ENCODE peak calls at places on chromosomes 16 and 17, in seven cellular contexts. I is kidney epithelial cell, G is right lobe of liver, H is fibroblast of mammary gland, S is colonic mucosa, L is coronary artery, E is GM23248. B is an unnamed sample.

GRCh38 chr16:56708418-56708817 is 21.5 kb upstream of the NUP93 start:
- DNase-seq in L (no peak), S (no peak), E (no peak), I (no peak), H (no peak), G (no peak), B (no peak)

GRCh38 chr17:73003487-73003886 is 89.0 kb downstream of the SLC39A11 start:
- DNase-seq in S (no peak), I (no peak), G (peak; percentile 34), L (no peak), H (no peak), E (peak; percentile 8), B (no peak)

GRCh38 chr17:55284001-55284884 is 19.5 kb downstream of the HLF start:
- DNase-seq in S (no peak), E (no peak), G (no peak), L (no peak), I (peak; percentile 45), H (no peak), B (no peak)

GRCh38 chr16:56203052-56203451 is 11.8 kb downstream of the GNAO1 start:
- DNase-seq in S (no peak), I (no peak), G (peak; percentile 39), H (peak; percentile 20), L (no peak), E (peak; percentile 26), B (peak; percentile 9)

GRCh38 chr17:1643293-1643998 is 2.1 kb downstream of the SCARF1 start:
- DNase-seq in E (peak; percentile 59), G (peak; percentile 58), L (no peak), S (peak; percentile 83), H (no peak), I (no peak), B (peak; percentile 23)

GRCh38 chr17:75090871-75091854 is 3.4 kb downstream of the SLC16A5 start:
- DNase-seq in H (no peak), E (no peak), G (peak; percentile 68), L (no peak), S (peak; percentile 87), I (no peak), B (no peak)

GRCh38 chr16:35734728-35735402 is 2275.5 kb downstream of the TP53TG3F start:
- DNase-seq in G (no peak), E (no peak), L (peak; percentile 71), H (no peak), S (no peak), I (no peak), B (no peak)

GRCh38 chr17:44464037-44464436 is 39.2 kb downstream of the GPATCH8 start:
- DNase-seq in I (no peak), L (no peak), S (no peak), H (peak; percentile 13), G (no peak), E (peak; percentile 62), B (no peak)

GRCh38 chr16:75653926-75654325 is 6.4 kb downstream of the TERF2IP start:
- DNase-seq in L (no peak), G (no peak), S (no peak), H (peak; percentile 75), E (peak; percentile 70), I (no peak), B (no peak)

GRCh38 chr16:57720142-57720575 is 15.4 kb upstream of the KATNB1 start:
- DNase-seq in S (peak; percentile 53), E (peak; percentile 74), I (no peak), H (peak; percentile 44), L (no peak), G (peak; percentile 85), B (peak; percentile 70)

GRCh38 chr16:69485816-69486215 is 61.4 kb downstream of the CYB5B start:
- DNase-seq in L (no peak), S (no peak), G (no peak), I (no peak), H (no peak), E (no peak), B (no peak)

GRCh38 chr17:71760062-71760720 is 360.6 kb upstream of the SOX9 start:
- DNase-seq in E (peak; percentile 43), S (no peak), H (peak; percentile 22), L (no peak), G (no peak), I (peak; percentile 28), B (no peak)

GRCh38 chr16:11670171-11671131 is 2.2 kb downstream of the SNN start:
- DNase-seq in E (peak; percentile 29), H (no peak), S (no peak), I (no peak), L (no peak), G (peak; percentile 38), B (no peak)

GRCh38 chr17:2700031-2700490 is 11.5 kb downstream of the CLUH start:
- DNase-seq in I (no peak), G (peak; percentile 18), S (no peak), L (no peak), H (no peak), E (no peak), B (no peak)

GRCh38 chr17:55210292-55210691 is 54.5 kb upstream of the HLF start:
- DNase-seq in L (no peak), I (no peak), G (no peak), H (no peak), S (no peak), E (no peak), B (no peak)

GRCh38 chr17:17874478-17874877 is 37.7 kb upstream of the SREBF1 start:
- DNase-seq in G (no peak), E (peak; percentile 81), L (no peak), I (no peak), S (no peak), H (peak; percentile 96), B (peak; percentile 4)

GRCh38 chr16:31501226-31501965 is 6.8 kb downstream of the RUSF1 start:
- DNase-seq in H (no peak), I (no peak), S (no peak), L (no peak), E (no peak), G (no peak), B (no peak)

GRCh38 chr16:31505483-31505882 is 2.7 kb downstream of the RUSF1 start:
- DNase-seq in I (no peak), L (no peak), E (no peak), G (no peak), H (no peak), S (no peak), B (no peak)

GRCh38 chr16:31501966-31502348 is 6.2 kb downstream of the RUSF1 start:
- DNase-seq in L (no peak), I (no peak), E (no peak), H (no peak), G (no peak), S (no peak), B (no peak)

GRCh38 chr16:31504159-31504558 is 4.0 kb downstream of the RUSF1 start:
- DNase-seq in H (no peak), S (no peak), G (no peak), L (no peak), I (no peak), E (no peak), B (no peak)

DNA sequence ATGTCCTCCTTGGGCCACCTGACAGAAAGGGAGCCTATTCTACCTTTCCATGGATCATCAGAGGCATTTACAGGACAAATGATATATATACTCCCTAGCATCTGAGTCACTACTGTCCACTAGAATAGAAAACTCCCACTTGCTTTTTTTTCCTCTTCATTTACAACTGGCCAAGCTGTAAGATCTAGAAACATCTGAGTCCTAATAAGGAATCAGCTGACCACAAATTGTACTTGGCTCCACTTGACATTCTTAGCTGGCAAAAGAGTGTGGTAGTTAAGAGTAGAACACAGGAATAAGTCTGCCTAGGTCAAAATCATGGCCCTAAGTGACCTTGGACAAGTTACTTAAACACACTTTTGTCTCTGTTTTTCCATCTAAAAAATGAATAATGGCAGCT is 5.2 kb downstream of the RUSF1 start:
- DNase-seq in H (peak; percentile 41), S (no peak), E (peak; percentile 53), G (no peak), I (no peak), L (no peak), B (no peak)
- H3K4me3 ChIP-seq in H (no peak overlapping the region), S (no peak overlapping the region), E (no peak overlapping the region), G (no peak overlapping the region), I (no peak overlapping the region), L (no peak overlapping the region), B (no peak overlapping the region)

GRCh38 chr17:58416937-58417299 is 416 bp downstream of the RNF43 start:
- DNase-seq in H (no peak), E (no peak), G (no peak), S (no peak), I (no peak), L (no peak), B (no peak)
- H3K4me3 ChIP-seq in H (no peak overlapping the region), E (peak overlapping the region; percentile 60), G (peak overlapping the region; percentile 59), S (peak overlapping the region; percentile 36), I (peak overlapping the region; percentile 49), L (no peak overlapping the region), B (peak overlapping the region; percentile 51)

GRCh38 chr17:38466346-38467315 is 38.4 kb downstream of the ARHGAP23 start:
- DNase-seq in H (no peak), G (no peak), L (no peak), E (peak; percentile 20), I (no peak), S (no peak), B (no peak)
- H3K4me3 ChIP-seq in H (no peak overlapping the region), G (no peak overlapping the region), L (peak overlapping the region; percentile 79), E (peak overlapping the region; percentile 75), I (no peak overlapping the region), S (no peak overlapping the region), B (no peak overlapping the region)

GRCh38 chr17:81165246-81166032 is at the start of gene PVALEF:
- DNase-seq in E (peak; percentile 29), H (no peak), S (no peak), G (no peak), L (no peak), I (no peak), B (peak; percentile 76)
- H3K4me3 ChIP-seq in E (no peak within 1 kb of the TSS), H (no peak within 1 kb of the TSS), S (no peak within 1 kb of the TSS), G (peak within 1 kb of the TSS; percentile 22), L (peak within 1 kb of the TSS; percentile 80), I (peak within 1 kb of the TSS; percentile 17), B (peak within 1 kb of the TSS; percentile 32)

GRCh38 chr17:9004132-9004960 is 17.0 kb upstream of the NTN1 start:
- DNase-seq in G (no peak), L (no peak), E (no peak), S (no peak), I (no peak), H (no peak), B (no peak)
- H3K4me3 ChIP-seq in G (no peak overlapping the region), L (peak overlapping the region; percentile 71), E (no peak overlapping the region), S (no peak overlapping the region), I (no peak overlapping the region), H (no peak overlapping the region), B (peak overlapping the region; percentile 9)

GRCh38 chr17:82696916-82697807 is 1.3 kb downstream of the RAB40B start:
- DNase-seq in G (no peak), L (no peak), E (peak; percentile 53), H (no peak), S (no peak), I (no peak), B (no peak)
- H3K4me3 ChIP-seq in G (peak overlapping the region; percentile 80), L (peak overlapping the region; percentile 98), E (peak overlapping the region; percentile 72), H (peak overlapping the region; percentile 52), S (peak overlapping the region; percentile 80), I (peak overlapping the region; percentile 68), B (peak overlapping the region; percentile 85)

B was measured in cardiac muscle cell.